ENCODE peak calls at places on chromosomes 6 and 20, in nine cellular contexts. I is hepatocyte; R is PC-9; O is ovary; U is naive thymus-derived CD4-positive, alpha-beta T cell; C is CD4-positive, alpha-beta memory T cell; K is heart right ventricle; V is adrenal gland; G is right cardiac atrium. M is an unnamed sample.

GRCh38 chr6:105484238-105485161 is 81.6 kb upstream of the PREP start:
- DNase-seq in I (peak), C (peak), R (peak), K (no peak), O (no peak), U (no peak), V (no peak), G (no peak), M (no peak)

GRCh38 chr6:134740473-134741192 is 209.3 kb downstream of the ALDH8A1 start:
- DNase-seq in O (no peak), R (peak), K (no peak), V (no peak), U (no peak), I (no peak), C (no peak), G (no peak), M (no peak)

GRCh38 chr6:92701425-92702096 is 717.8 kb downstream of the EPHA7 start:
- DNase-seq in R (no peak), U (no peak), V (no peak), O (no peak), C (no peak), K (no peak), G (peak), I (no peak), M (no peak)

GRCh38 chr6:98560418-98560817 is 274.0 kb upstream of the POU3F2 start:
- DNase-seq in V (no peak), R (no peak), C (no peak), K (no peak), I (no peak), U (no peak), G (no peak), O (no peak), M (no peak)

GRCh38 chr20:22453244-22454080 is 130.9 kb downstream of the FOXA2 start:
- DNase-seq in V (no peak), U (no peak), O (no peak), G (no peak), I (peak), R (peak), C (no peak), K (no peak), M (no peak)

GRCh38 chr6:139882977-139883728 is 508.7 kb upstream of the CITED2 start:
- DNase-seq in I (no peak), U (no peak), O (no peak), K (no peak), V (no peak), R (peak), C (no peak), G (no peak), M (no peak)

GRCh38 chr20:32969356-32970114 is 34.7 kb downstream of the SUN5 start:
- DNase-seq in G (no peak), R (no peak), K (no peak), V (no peak), O (no peak), U (no peak), C (no peak), I (peak), M (no peak)

GRCh38 chr6:54860739-54861138 is 14.2 kb downstream of the FAM83B start:
- DNase-seq in R (no peak), V (no peak), I (peak), K (no peak), O (no peak), G (no peak), U (no peak), C (no peak), M (peak)

GRCh38 chr6:121520337-121521163 is 85.1 kb downstream of the GJA1 start:
- DNase-seq in C (no peak), U (no peak), G (no peak), K (no peak), V (peak), O (no peak), R (no peak), I (no peak), M (no peak)

GRCh38 chr6:34852406-34853085 is 35.3 kb downstream of the TAF11 start:
- DNase-seq in K (no peak), U (no peak), I (no peak), C (no peak), G (no peak), O (no peak), V (no peak), R (no peak), M (no peak)

GRCh38 chr6:14881399-14881798 is 364.5 kb upstream of the JARID2 start:
- DNase-seq in R (peak), G (peak), U (no peak), I (no peak), K (no peak), C (no peak), V (no peak), O (no peak), M (no peak)

GRCh38 chr6:14880717-14881116 is 365.2 kb upstream of the JARID2 start:
- DNase-seq in I (no peak), C (no peak), O (no peak), R (no peak), G (no peak), U (no peak), V (no peak), K (no peak), M (no peak)

GRCh38 chr6:14877758-14878157 is 368.1 kb upstream of the JARID2 start:
- DNase-seq in V (no peak), I (no peak), O (no peak), U (no peak), C (no peak), R (no peak), K (no peak), G (no peak), M (no peak)

GRCh38 chr6:14882394-14883073 is 363.3 kb upstream of the JARID2 start:
- DNase-seq in I (no peak), V (no peak), C (no peak), R (peak), G (no peak), U (no peak), K (no peak), O (no peak), M (no peak)

GRCh38 chr6:14880052-14880451 is 365.8 kb upstream of the JARID2 start:
- DNase-seq in R (no peak), K (no peak), C (no peak), V (no peak), U (no peak), I (no peak), O (no peak), G (peak), M (no peak)
- H3K27ac ChIP-seq in R (no peak), K (peak), C (no peak), V (peak), U (no peak), I (no peak), O (no peak), G (peak), M (no peak)

GRCh38 chr20:40467703-40468411 is 221.2 kb downstream of the MAFB start:
- DNase-seq in G (no peak), U (no peak), O (no peak), V (no peak), I (no peak), K (no peak), C (no peak), R (no peak), M (no peak)
- H3K27ac ChIP-seq in G (no peak), U (no peak), O (no peak), V (no peak), I (no peak), K (no peak), C (no peak), R (no peak), M (no peak)

DNA sequence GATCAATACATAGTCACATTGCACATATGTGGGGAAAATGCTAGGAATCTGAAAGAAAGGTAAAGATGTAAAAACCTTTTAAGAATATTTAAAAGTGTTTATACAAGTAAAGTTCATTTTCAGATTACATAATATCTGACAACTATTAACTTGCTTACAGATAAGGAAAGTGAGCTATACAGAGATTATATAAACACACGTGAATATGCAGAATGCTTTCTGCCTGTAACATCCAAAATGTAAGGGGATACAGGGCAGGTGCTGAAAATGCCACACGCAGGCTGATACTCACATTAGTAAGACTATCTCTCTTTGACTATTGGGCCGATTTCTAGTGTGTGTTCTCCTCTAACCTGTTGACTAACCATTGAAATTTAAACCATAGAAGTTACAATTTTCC is 17.9 kb upstream of the MAP7 start:
- DNase-seq in V (no peak), C (no peak), K (no peak), G (no peak), U (no peak), I (no peak), R (no peak), O (no peak), M (no peak)
- H3K27ac ChIP-seq in V (peak), C (no peak), K (no peak), G (no peak), U (no peak), I (no peak), R (no peak), O (no peak), M (no peak)

GRCh38 chr6:75748743-75749538 is at the start of gene MYO6:
- DNase-seq in C (peak), G (peak), I (peak), R (peak), K (peak), O (peak), U (peak), V (peak), M (no peak)
- H3K27ac ChIP-seq in C (peak), G (peak), I (peak), R (peak), K (peak), O (peak), U (peak), V (peak), M (peak)

GRCh38 chr6:148445620-148446019 is 103.0 kb downstream of the SASH1 start:
- DNase-seq in V (no peak), I (no peak), R (peak), C (no peak), G (no peak), O (no peak), K (no peak), U (no peak), M (no peak)

GRCh38 chr6:148446681-148447080 is 104.0 kb downstream of the SASH1 start:
- DNase-seq in U (no peak), C (no peak), G (no peak), V (no peak), O (no peak), R (no peak), K (no peak), I (no peak), M (no peak)

GRCh38 chr6:148445116-148445515 is 102.5 kb downstream of the SASH1 start:
- DNase-seq in U (no peak), R (peak), G (no peak), C (no peak), I (no peak), V (no peak), K (no peak), O (no peak), M (no peak)

GRCh38 chr6:148441454-148441911 is 98.8 kb downstream of the SASH1 start:
- DNase-seq in K (no peak), U (no peak), R (peak), G (no peak), O (no peak), I (peak), C (no peak), V (no peak), M (peak)

DNA sequence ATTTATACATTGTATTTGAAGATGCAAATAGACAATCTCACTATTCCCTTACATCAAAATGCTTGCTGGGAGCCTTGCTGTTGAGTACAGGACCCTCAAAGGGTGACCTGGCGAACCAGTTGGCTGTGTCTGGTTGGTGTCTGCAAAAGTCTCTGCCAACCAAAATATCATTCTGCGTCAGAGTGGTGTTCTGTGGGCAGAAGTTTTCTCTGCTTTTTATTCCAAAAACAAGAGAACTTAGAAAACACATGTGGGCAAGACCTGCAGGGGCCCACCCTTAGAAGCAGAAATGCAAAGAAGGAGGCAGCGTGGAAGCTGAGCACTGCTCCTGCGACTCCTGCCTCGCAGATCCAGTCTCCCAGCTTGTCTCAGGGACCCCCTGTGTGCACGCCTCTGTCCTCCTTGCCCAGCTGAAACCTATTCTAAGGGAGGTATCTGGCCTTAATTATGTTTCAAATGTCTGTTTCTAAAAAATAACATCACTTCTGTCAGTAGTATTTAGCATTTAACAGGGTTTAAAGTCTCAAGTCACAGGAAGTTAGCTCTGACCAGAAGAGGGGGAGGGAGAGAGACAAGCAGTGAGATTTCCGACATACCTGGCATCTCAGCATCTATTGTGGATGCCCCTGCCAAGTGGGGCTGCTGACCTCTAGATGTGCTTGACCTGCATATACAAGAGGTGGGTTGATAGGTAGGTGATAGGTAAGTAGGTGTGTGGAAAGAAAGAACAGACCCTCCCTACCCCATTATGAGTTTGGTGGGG is 101.3 kb downstream of the SASH1 start:
- DNase-seq in C (no peak), R (no peak), U (no peak), K (no peak), I (no peak), O (no peak), G (no peak), V (no peak), M (no peak)
- H3K27ac ChIP-seq in C (no peak), R (peak), U (no peak), K (no peak), I (no peak), O (no peak), G (no peak), V (no peak), M (peak)

DNA sequence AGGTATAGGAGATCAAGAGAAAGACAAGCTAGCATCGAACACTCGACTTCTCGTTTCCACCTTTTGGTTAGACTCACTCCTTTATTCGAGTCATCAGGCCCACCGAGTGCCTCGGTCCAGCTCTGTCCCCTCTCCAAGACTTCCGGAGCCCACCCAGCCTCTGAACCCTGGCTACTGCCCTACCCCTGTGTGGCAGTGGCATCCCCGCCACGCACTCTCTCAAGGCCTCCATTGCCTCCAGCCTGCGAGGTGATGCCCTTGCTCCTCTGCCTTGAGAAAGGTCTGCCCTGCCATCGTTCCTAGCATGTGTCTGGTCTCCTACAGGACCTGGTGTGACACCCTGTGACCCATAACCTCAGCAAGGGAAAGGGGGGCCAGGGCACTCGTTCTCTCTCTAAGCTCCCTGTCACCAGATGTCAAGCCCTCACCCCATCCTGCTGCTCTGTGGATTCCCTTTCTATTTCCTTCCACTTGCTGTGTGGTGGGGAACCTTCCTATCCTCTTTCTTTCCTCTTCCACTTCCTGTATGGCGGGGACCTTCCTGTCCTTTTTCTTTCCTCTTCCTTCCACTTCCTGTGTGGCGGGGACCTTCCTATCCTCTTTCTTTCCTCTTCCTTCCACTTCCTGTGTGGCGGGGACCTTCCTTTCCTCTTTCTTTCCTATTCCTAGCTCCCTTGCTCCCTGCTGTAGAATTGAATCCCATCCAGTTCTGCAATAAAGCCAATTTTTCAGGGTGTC is 44.7 kb upstream of the QKI start:
- DNase-seq in R (no peak), V (no peak), I (no peak), G (no peak), C (no peak), O (no peak), K (no peak), U (no peak), M (no peak)
- H3K27ac ChIP-seq in R (no peak), V (no peak), I (no peak), G (no peak), C (no peak), O (no peak), K (no peak), U (no peak), M (no peak)

DNA sequence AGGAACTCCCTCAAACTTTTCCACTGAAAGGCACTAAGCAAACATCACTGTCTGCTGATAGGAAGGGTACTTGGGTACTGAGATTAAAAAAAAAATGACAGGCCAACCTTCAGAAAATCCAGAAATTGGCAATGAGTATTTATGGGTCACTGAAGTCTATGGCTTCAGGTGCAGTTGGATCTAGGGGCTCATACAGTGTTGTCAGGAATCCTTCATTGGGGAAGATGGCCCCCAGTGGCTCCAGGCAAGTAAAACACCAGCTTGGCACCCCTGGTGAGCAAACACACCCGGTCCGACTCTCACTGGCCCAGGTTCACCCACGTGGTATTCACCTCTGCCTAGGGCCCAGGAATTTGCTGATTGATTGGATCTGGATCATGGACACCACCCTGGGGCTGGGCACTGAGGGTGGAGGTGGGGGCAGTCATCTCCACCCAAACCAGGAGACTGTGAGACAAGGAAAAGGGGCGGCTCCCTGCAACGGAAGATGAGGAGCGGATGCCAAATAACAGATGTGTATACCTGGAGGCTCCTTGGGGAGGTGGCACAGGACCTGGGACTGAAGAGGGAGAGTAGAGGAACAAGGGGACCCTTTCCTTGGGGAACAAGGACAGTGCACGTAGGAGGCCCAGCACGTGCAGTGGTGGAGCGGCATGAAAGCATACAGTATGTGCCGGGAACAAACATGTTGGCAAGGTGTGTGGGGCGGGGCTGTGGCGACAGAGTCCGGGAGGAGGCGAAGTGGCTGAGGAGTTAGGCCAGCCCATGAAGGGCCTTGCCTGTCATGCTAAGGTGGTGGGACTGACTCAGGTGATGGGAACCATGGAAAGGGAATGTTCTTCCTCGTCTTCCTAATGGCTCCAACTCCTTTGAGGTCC is 4.7 kb downstream of the SLC2A10 start:
- DNase-seq in R (no peak), K (no peak), V (no peak), I (no peak), U (no peak), O (no peak), C (no peak), G (no peak), M (no peak)
- H3K27ac ChIP-seq in R (no peak), K (no peak), V (peak), I (no peak), U (no peak), O (no peak), C (no peak), G (no peak), M (no peak)

GRCh38 chr20:11989018-11989771 is 71.5 kb downstream of the BTBD3 start:
- DNase-seq in G (no peak), I (no peak), V (no peak), O (no peak), C (no peak), U (no peak), K (no peak), R (no peak), M (no peak)

GRCh38 chr20:11987526-11987925 is 69.8 kb downstream of the BTBD3 start:
- DNase-seq in U (no peak), I (no peak), V (no peak), G (no peak), R (no peak), C (no peak), K (no peak), O (no peak), M (no peak)

GRCh38 chr20:11993886-11994466 is 76.3 kb downstream of the BTBD3 start:
- DNase-seq in U (no peak), C (no peak), V (no peak), R (no peak), G (no peak), I (no peak), O (no peak), K (no peak), M (no peak)

GRCh38 chr20:11995750-11996567 is 78.3 kb downstream of the BTBD3 start:
- DNase-seq in G (no peak), K (no peak), U (no peak), O (no peak), I (no peak), C (no peak), R (no peak), V (no peak), M (no peak)

DNA sequence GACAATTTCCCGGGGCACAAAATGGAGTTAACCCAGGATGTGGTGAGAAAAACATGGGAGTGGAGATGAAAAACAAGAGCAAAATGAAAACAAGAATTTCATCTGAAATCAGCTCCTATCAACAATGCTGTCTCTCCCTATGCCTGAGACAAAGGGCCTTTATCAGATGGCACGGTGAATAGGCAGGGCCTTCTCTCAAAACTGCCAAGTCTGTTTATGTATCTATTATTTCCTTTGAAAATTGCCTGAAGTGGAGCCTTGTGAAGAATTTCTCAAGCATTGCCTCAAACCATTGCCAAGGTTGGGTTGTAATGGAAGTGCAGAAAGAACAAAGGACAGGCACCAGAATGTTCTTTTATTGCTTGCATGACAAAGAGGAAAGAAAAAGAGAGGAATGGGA is 74.7 kb downstream of the BTBD3 start:
- DNase-seq in G (no peak), O (no peak), C (no peak), U (no peak), R (no peak), K (no peak), V (no peak), I (no peak), M (no peak)
- H3K27ac ChIP-seq in G (no peak), O (no peak), C (no peak), U (no peak), R (no peak), K (no peak), V (no peak), I (no peak), M (no peak)

M was measured in epithelial cell of prostate.